ENCODE peak calls at places on chromosomes 3 and 15, in ten cellular contexts. S, D, X, M, P, N, R, B, U and T are unnamed samples.

GRCh38 chr3:147903037-147903436 is 493.9 kb downstream of the ZIC1 start:
- DNase-seq in N (no peak), X (no peak), R (no peak), P (no peak), M (no peak), S (no peak), U (no peak), D (no peak), B (no peak), T (no peak)

GRCh38 chr3:76943058-76943457 is 96.8 kb upstream of the ROBO2 start:
- DNase-seq in M (no peak), X (no peak), D (no peak), P (no peak), S (no peak), R (no peak), B (no peak), U (no peak), N (no peak), T (no peak)

GRCh38 chr3:127964053-127964452 is 49.0 kb downstream of the KBTBD12 start:
- DNase-seq in M (no peak), U (no peak), R (no peak), B (no peak), N (no peak), P (no peak), S (no peak), D (no peak), X (peak), T (no peak)

GRCh38 chr3:4985330-4986174 is 6.3 kb downstream of the BHLHE40 start:
- DNase-seq in B (no peak), X (peak), P (no peak), U (no peak), R (no peak), N (peak), M (no peak), D (no peak), S (peak), T (no peak)

GRCh38 chr3:171393032-171393744 is 67.0 kb downstream of the TNIK start:
- DNase-seq in U (no peak), N (peak), S (peak), R (no peak), B (no peak), P (no peak), D (no peak), X (peak), M (no peak), T (no peak)

GRCh38 chr15:69074011-69074842 is 59.7 kb downstream of the NOX5 start:
- DNase-seq in N (peak), R (peak), D (no peak), P (peak), S (peak), B (peak), M (no peak), U (peak), X (peak), T (no peak)

GRCh38 chr3:153628591-153628990 is 466.6 kb downstream of the RAP2B start:
- DNase-seq in M (no peak), B (no peak), D (no peak), X (peak), S (peak), N (no peak), P (no peak), U (no peak), R (no peak), T (no peak)

GRCh38 chr15:56353119-56353518 is 12.1 kb upstream of the TEX9 start:
- DNase-seq in S (no peak), P (no peak), D (no peak), U (no peak), R (no peak), N (no peak), X (peak), B (no peak), M (no peak), T (no peak)

GRCh38 chr3:77868725-77869124 is 828.8 kb downstream of the ROBO2 start:
- DNase-seq in R (no peak), P (no peak), M (no peak), D (no peak), U (no peak), N (no peak), S (no peak), B (no peak), X (no peak), T (no peak)

GRCh38 chr3:47423548-47424145 is 42.8 kb downstream of the PTPN23 start:
- DNase-seq in R (no peak), N (no peak), D (no peak), X (no peak), M (no peak), P (no peak), B (no peak), U (no peak), S (no peak), T (no peak)

GRCh38 chr3:10635446-10636076 is 130.2 kb upstream of the ATP2B2 start:
- DNase-seq in B (no peak), N (no peak), M (no peak), P (no peak), D (no peak), U (no peak), R (no peak), X (no peak), S (no peak), T (no peak)

GRCh38 chr3:155101398-155101797 is 21.3 kb downstream of the MME start:
- DNase-seq in M (no peak), X (peak), P (no peak), B (no peak), D (no peak), R (no peak), N (no peak), U (no peak), S (no peak), T (no peak)

GRCh38 chr3:100423611-100424010 is 22.3 kb downstream of the LNP1 start:
- DNase-seq in X (no peak), R (no peak), N (no peak), D (no peak), B (no peak), S (no peak), P (no peak), U (no peak), M (no peak), T (no peak)

GRCh38 chr15:73927003-73927475 is 777 bp downstream of the LOXL1 start:
- DNase-seq in X (no peak), N (peak), R (peak), M (no peak), B (no peak), D (no peak), U (peak), S (peak), P (peak), T (no peak)

GRCh38 chr15:60115579-60116415 is 111.7 kb downstream of the FOXB1 start:
- DNase-seq in X (peak), P (no peak), U (no peak), S (no peak), R (no peak), N (no peak), D (no peak), M (no peak), B (no peak), T (no peak)

GRCh38 chr3:104631254-104631653 is 735.5 kb upstream of the ALCAM start:
- DNase-seq in M (no peak), N (no peak), P (no peak), D (no peak), R (no peak), S (no peak), X (no peak), B (no peak), U (no peak), T (no peak)

GRCh38 chr15:93317772-93318171 is 228.8 kb upstream of the RGMA start:
- DNase-seq in U (no peak), D (no peak), X (no peak), R (no peak), B (no peak), S (no peak), N (no peak), P (no peak), M (peak), T (no peak)

GRCh38 chr3:54427501-54427900 is 305.1 kb downstream of the CACNA2D3 start:
- DNase-seq in B (no peak), X (no peak), M (no peak), U (no peak), R (no peak), S (no peak), D (no peak), P (no peak), N (no peak), T (no peak)

GRCh38 chr3:6994081-6994668 is 133.3 kb downstream of the GRM7 start:
- DNase-seq in M (no peak), P (no peak), D (no peak), U (no peak), S (peak), B (no peak), R (no peak), X (peak), N (no peak), T (no peak)

GRCh38 chr3:94162700-94163099 is 99.8 kb downstream of the NSUN3 start:
- DNase-seq in R (no peak), M (no peak), N (no peak), U (no peak), X (peak), P (no peak), B (no peak), S (no peak), D (no peak), T (no peak)

GRCh38 chr3:65751123-65751700 is 287.5 kb downstream of the MAGI1 start:
- DNase-seq in B (no peak), U (no peak), X (peak), S (peak), R (peak), D (no peak), M (no peak), N (peak), P (peak), T (no peak)

GRCh38 chr3:50170689-50171088 is 15.6 kb downstream of the SEMA3F start:
- DNase-seq in B (no peak), M (no peak), D (no peak), N (no peak), R (no peak), S (peak), X (peak), U (peak), P (no peak), T (no peak)

GRCh38 chr3:77414881-77415280 is 375.0 kb downstream of the ROBO2 start:
- DNase-seq in P (no peak), M (no peak), U (no peak), D (no peak), N (no peak), B (no peak), X (no peak), S (no peak), R (no peak), T (no peak)

GRCh38 chr15:77144492-77145070 is 73.7 kb upstream of the TSPAN3 start:
- DNase-seq in U (no peak), R (no peak), P (no peak), D (no peak), M (no peak), N (no peak), S (no peak), X (peak), B (no peak), T (no peak)

GRCh38 chr3:16148783-16149182 is 25.7 kb upstream of the GALNT15 start:
- DNase-seq in N (no peak), X (peak), S (peak), D (no peak), P (no peak), U (peak), R (no peak), M (no peak), B (peak), T (no peak)

GRCh38 chr3:42290966-42291714 is 25.2 kb upstream of the CCK start:
- DNase-seq in N (no peak), X (no peak), B (no peak), S (no peak), U (no peak), D (no peak), R (no peak), M (peak), P (no peak), T (no peak)

GRCh38 chr3:72047472-72047871 is 262.5 kb upstream of the PROK2 start:
- DNase-seq in S (no peak), N (no peak), X (no peak), M (no peak), D (no peak), B (no peak), P (no peak), R (no peak), U (no peak), T (no peak)

GRCh38 chr3:98733778-98734281 is 29.3 kb upstream of the ST3GAL6 start:
- DNase-seq in D (no peak), P (peak), U (no peak), N (no peak), X (peak), M (no peak), B (no peak), S (peak), R (no peak), T (no peak)

GRCh38 chr3:98734737-98735136 is 28.4 kb upstream of the ST3GAL6 start:
- DNase-seq in P (no peak), R (no peak), M (no peak), S (peak), X (peak), N (no peak), U (no peak), D (no peak), B (no peak), T (no peak)

GRCh38 chr3:98734311-98734710 is 28.8 kb upstream of the ST3GAL6 start:
- DNase-seq in S (peak), R (no peak), P (no peak), N (no peak), D (no peak), M (no peak), U (no peak), X (peak), B (no peak), T (no peak)

GRCh38 chr3:98735761-98736269 is 27.3 kb upstream of the ST3GAL6 start:
- DNase-seq in B (no peak), U (no peak), N (no peak), X (peak), M (no peak), D (no peak), S (peak), R (no peak), P (no peak), T (no peak)

GRCh38 chr3:98735296-98735695 is 27.8 kb upstream of the ST3GAL6 start:
- DNase-seq in D (no peak), M (no peak), P (no peak), U (no peak), B (no peak), X (no peak), N (no peak), R (no peak), S (no peak), T (no peak)
- TF ChIP-seq CTCF in D (no peak), M (no peak), P (no peak), U (no peak), B (no peak), X (no peak), N (no peak), R (no peak), S (no peak), T (no peak)

GRCh38 chr3:174529298-174529697 is 329.8 kb upstream of the NAALADL2 start:
- DNase-seq in P (peak), U (no peak), D (no peak), R (no peak), X (no peak), B (no peak), S (no peak), M (no peak), N (no peak), T (no peak)
- TF ChIP-seq CTCF in P (no peak), U (no peak), D (no peak), R (no peak), X (no peak), B (no peak), S (no peak), M (no peak), N (no peak), T (no peak)

DNA sequence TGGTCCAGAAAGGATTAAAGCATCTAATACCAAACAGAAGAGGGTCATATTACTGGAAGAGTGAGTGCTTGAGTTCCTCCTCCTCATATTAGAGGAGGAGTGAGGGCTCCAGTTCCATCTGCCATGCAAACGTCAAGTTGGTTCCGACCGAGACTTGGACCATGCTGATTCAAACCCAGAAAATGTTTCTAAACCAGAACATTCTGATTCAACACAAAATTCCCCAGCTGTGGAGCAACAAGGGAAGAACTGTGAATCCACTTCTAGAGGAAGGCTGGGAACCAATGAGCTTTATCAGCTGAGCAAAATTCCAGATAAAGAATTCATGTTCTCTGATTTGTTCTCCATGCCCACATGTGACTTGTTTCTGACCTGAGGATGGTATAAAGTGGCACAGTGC is 135.6 kb upstream of the WNT5A start:
- DNase-seq in P (no peak), X (no peak), S (no peak), D (no peak), R (no peak), M (no peak), B (no peak), U (no peak), N (no peak), T (no peak)
- TF ChIP-seq CTCF in P (no peak), X (no peak), S (no peak), D (no peak), R (no peak), M (no peak), B (no peak), U (no peak), N (no peak), T (no peak)

DNA sequence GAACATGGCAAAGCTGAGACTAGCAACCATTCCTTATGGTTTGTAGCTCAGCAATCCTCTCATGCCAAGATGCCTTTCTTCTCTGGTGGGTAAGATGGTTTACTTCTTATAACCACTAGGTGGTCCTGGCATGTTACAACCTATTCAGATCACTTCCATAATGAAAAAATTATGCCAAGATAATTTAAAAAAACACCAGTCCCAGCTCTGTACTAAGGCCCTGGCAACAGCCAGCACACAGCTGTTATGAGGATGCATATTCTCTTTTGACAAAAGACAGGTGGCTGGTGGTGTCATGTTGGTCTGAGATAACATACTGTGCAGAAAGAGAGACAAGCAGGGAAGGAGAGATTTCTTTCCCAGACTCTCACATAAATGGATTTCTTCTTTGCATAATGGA is 65.7 kb upstream of the FRMD4B start:
- DNase-seq in P (no peak), U (no peak), N (no peak), R (no peak), M (no peak), X (no peak), S (peak), D (no peak), B (no peak), T (no peak)
- TF ChIP-seq CTCF in P (no peak), U (peak), N (peak), R (peak), M (peak), X (peak), S (peak), D (no peak), B (no peak), T (peak)

GRCh38 chr15:75727031-75727531 is 14.4 kb upstream of the CSPG4 start:
- DNase-seq in D (no peak), P (no peak), R (no peak), S (no peak), U (no peak), B (no peak), M (no peak), X (no peak), N (no peak), T (no peak)

GRCh38 chr15:75729304-75730069 is 16.8 kb upstream of the CSPG4 start:
- DNase-seq in U (peak), P (no peak), R (no peak), M (no peak), X (no peak), B (no peak), N (no peak), D (no peak), S (no peak), T (no peak)

GRCh38 chr15:75725719-75726607 is 13.3 kb upstream of the CSPG4 start:
- DNase-seq in S (no peak), U (peak), D (no peak), X (peak), B (no peak), R (no peak), N (no peak), P (no peak), M (no peak), T (no peak)

GRCh38 chr15:75725021-75725718 is 12.5 kb upstream of the CSPG4 start:
- DNase-seq in D (no peak), S (no peak), R (no peak), X (no peak), P (no peak), B (no peak), N (no peak), U (no peak), M (no peak), T (no peak)

GRCh38 chr15:75727851-75728715 is 15.4 kb upstream of the CSPG4 start:
- DNase-seq in D (peak), M (no peak), B (no peak), S (peak), P (peak), N (peak), R (peak), U (peak), X (peak), T (no peak)
- TF ChIP-seq CTCF in D (peak), M (peak), B (no peak), S (peak), P (peak), N (peak), R (peak), U (peak), X (peak), T (peak)

GRCh38 chr3:181694805-181695660 is 16.7 kb upstream of the SOX2 start:
- DNase-seq in X (no peak), M (no peak), B (no peak), S (peak), U (peak), N (peak), P (peak), D (no peak), R (no peak), T (no peak)
- TF ChIP-seq CTCF in X (no peak), M (no peak), B (no peak), S (peak), U (peak), N (no peak), P (no peak), D (no peak), R (no peak), T (no peak)